ENCODE peak calls at places on chromosomes 2 and 18, in nine cellular contexts. I, T, H, N, A, E, K, V and B are unnamed samples.

GRCh38 chr2:17892726-17893534 is 14.5 kb downstream of the KCNS3 start:
- DNase-seq in I (no peak), T (no peak), H (no peak), N (no peak), A (no peak), E (no peak), K (no peak), V (peak), B (no peak)

GRCh38 chr2:26847663-26848335 is at the start of gene DPYSL5:
- DNase-seq in I (peak), T (no peak), H (peak), N (peak), A (no peak), E (no peak), K (peak), V (peak), B (peak)

GRCh38 chr2:74225698-74226459 is 27.5 kb downstream of the MTHFD2 start:
- DNase-seq in I (no peak), T (no peak), H (no peak), N (no peak), A (no peak), E (no peak), K (no peak), V (no peak), B (no peak)

GRCh38 chr2:117058366-117058765 is 756.1 kb upstream of the DDX18 start:
- DNase-seq in I (no peak), T (no peak), H (no peak), N (no peak), A (no peak), E (no peak), K (no peak), V (no peak), B (no peak)

GRCh38 chr2:165857881-165858280 is 63.8 kb upstream of the GALNT3 start:
- DNase-seq in I (no peak), T (no peak), H (no peak), N (no peak), A (no peak), E (peak), K (no peak), V (peak), B (no peak)

GRCh38 chr2:39620067-39620466 is 45.6 kb upstream of the TMEM178A start:
- DNase-seq in I (no peak), T (no peak), H (no peak), N (peak), A (peak), E (peak), K (peak), V (no peak), B (no peak)

GRCh38 chr18:9009703-9010488 is 92.6 kb upstream of the NDUFV2 start:
- DNase-seq in I (no peak), T (no peak), H (no peak), N (no peak), A (no peak), E (no peak), K (no peak), V (no peak), B (no peak)

GRCh38 chr18:50044402-50044801 is 150.5 kb downstream of the MYO5B start:
- DNase-seq in I (peak), T (no peak), H (no peak), N (no peak), A (no peak), E (no peak), K (no peak), V (peak), B (no peak)

GRCh38 chr2:130963849-130964793 is 127.4 kb downstream of the ARHGEF4 start:
- DNase-seq in I (peak), T (no peak), H (no peak), N (peak), A (no peak), E (no peak), K (peak), V (no peak), B (peak)

GRCh38 chr18:65751145-65752085 is 603 bp downstream of the CDH7 start:
- DNase-seq in I (no peak), T (no peak), H (no peak), N (no peak), A (peak), E (no peak), K (no peak), V (peak), B (no peak)

GRCh38 chr2:55048514-55048924 is 1.7 kb downstream of the RTN4 start:
- DNase-seq in I (peak), T (no peak), H (no peak), N (no peak), A (no peak), E (peak), K (no peak), V (peak), B (no peak)

GRCh38 chr18:11994708-11995444 is 13.6 kb downstream of the IMPA2 start:
- DNase-seq in I (peak), T (peak), H (no peak), N (no peak), A (peak), E (no peak), K (no peak), V (no peak), B (no peak)

GRCh38 chr2:45083175-45083574 is 73.9 kb upstream of the SIX2 start:
- DNase-seq in I (no peak), T (no peak), H (no peak), N (no peak), A (no peak), E (no peak), K (no peak), V (no peak), B (no peak)

GRCh38 chr2:105814291-105814940 is 69.7 kb downstream of the NCK2 start:
- DNase-seq in I (no peak), T (no peak), H (no peak), N (no peak), A (no peak), E (no peak), K (no peak), V (peak), B (no peak)

GRCh38 chr2:88831792-88832248 is 140.3 kb downstream of the RPIA start:
- DNase-seq in I (peak), T (no peak), H (peak), N (peak), A (peak), E (no peak), K (peak), V (no peak), B (peak)